ENCODE peak calls at places on chromosomes 4 and X, in seven cellular contexts. F, O, J, R, E, H and C are unnamed samples. For H3K36me3, the result is how much of the 10 kb centered on the place peaks cover.

GRCh38 chrX:2703991-2704369 is 12.9 kb downstream of the CD99 start:
- DNase-seq in F (no peak), O (no peak), J (peak), R (peak), E (peak), H (no peak), C (no peak)

GRCh38 chr4:153934689-153935017 is 145.8 kb upstream of the SFRP2 start:
- DNase-seq in F (no peak), O (no peak), J (no peak), R (no peak), E (no peak), H (no peak), C (no peak)

GRCh38 chr4:55169352-55169959 is 44.1 kb upstream of the KDR start:
- DNase-seq in F (no peak), O (no peak), J (peak), R (no peak), E (no peak), H (no peak), C (no peak)

GRCh38 chr4:149823770-149824221 is 8.2 kb upstream of the IQCM start:
- DNase-seq in F (peak), O (no peak), J (no peak), R (no peak), E (no peak), H (peak), C (peak)

GRCh38 chrX:148633509-148633908 is 133.1 kb downstream of the AFF2 start:
- DNase-seq in F (no peak), O (no peak), J (no peak), R (no peak), E (no peak), H (no peak), C (no peak)

GRCh38 chr4:74933562-74934015 is 673 bp downstream of the PARM1 start:
- DNase-seq in F (no peak), O (no peak), J (no peak), R (peak), E (peak), H (peak), C (no peak)

GRCh38 chr4:3010577-3010976 is 47.2 kb downstream of the GRK4 start:
- DNase-seq in F (no peak), O (no peak), J (no peak), R (no peak), E (no peak), H (no peak), C (no peak)

GRCh38 chr4:138982754-138983153 is 32.8 kb upstream of the NOCT start:
- DNase-seq in F (no peak), O (no peak), J (no peak), R (no peak), E (no peak), H (no peak), C (no peak)

GRCh38 chr4:55184600-55185523 is 59.5 kb upstream of the KDR start:
- DNase-seq in F (peak), O (no peak), J (peak), R (peak), E (peak), H (peak), C (no peak)

GRCh38 chrX:1440506-1440905 is 12.2 kb downstream of the ASMTL start:
- DNase-seq in F (no peak), O (peak), J (no peak), R (no peak), E (no peak), H (no peak), C (no peak)

GRCh38 chr4:70945452-70946055 is 43.4 kb downstream of the MOB1B start:
- DNase-seq in F (no peak), O (no peak), J (no peak), R (no peak), E (no peak), H (no peak), C (no peak)

GRCh38 chrX:44570524-44570923 is 27.9 kb upstream of the FUNDC1 start:
- DNase-seq in F (no peak), O (no peak), J (no peak), R (no peak), E (no peak), H (no peak), C (no peak)

GRCh38 chr4:175176710-175177109 is 258.6 kb downstream of the ADAM29 start:
- DNase-seq in F (no peak), O (no peak), J (no peak), R (no peak), E (no peak), H (no peak), C (no peak)

GRCh38 chr4:112881842-112882241 is 167.6 kb upstream of the ANK2 start:
- DNase-seq in F (no peak), O (no peak), J (no peak), R (no peak), E (no peak), H (no peak), C (no peak)

GRCh38 chrX:67693928-67694327 is 150.1 kb downstream of the AR start:
- DNase-seq in F (no peak), O (no peak), J (no peak), R (no peak), E (no peak), H (no peak), C (peak)

GRCh38 chr4:140286503-140286902 is 86.9 kb upstream of the SCOC start:
- DNase-seq in F (no peak), O (no peak), J (no peak), R (no peak), E (no peak), H (peak), C (no peak)

GRCh38 chr4:3371038-3371437 is 70.7 kb upstream of the HGFAC start:
- DNase-seq in F (no peak), O (no peak), J (no peak), R (no peak), E (no peak), H (no peak), C (no peak)

GRCh38 chrX:122572461-122572860 is 611.6 kb upstream of the GRIA3 start:
- DNase-seq in F (no peak), O (no peak), J (no peak), R (no peak), E (no peak), H (no peak), C (no peak)

GRCh38 chr4:10403633-10404445 is 53.4 kb downstream of the ZNF518B start:
- DNase-seq in F (no peak), O (no peak), J (no peak), R (peak), E (peak), H (peak), C (peak)

GRCh38 chrX:15310117-15310516 is 5.3 kb downstream of the ASB11 start:
- DNase-seq in F (no peak), O (no peak), J (no peak), R (no peak), E (peak), H (peak), C (no peak)

GRCh38 chr4:153651041-153651960 is 32.8 kb upstream of the TLR2 start:
- DNase-seq in F (no peak), O (no peak), J (peak), R (peak), E (no peak), H (no peak), C (no peak)

GRCh38 chr4:169311643-169312365 is 41.0 kb upstream of the SH3RF1 start:
- DNase-seq in F (no peak), O (no peak), J (no peak), R (no peak), E (no peak), H (peak), C (no peak)

GRCh38 chr4:48902266-48902665 is 4.3 kb downstream of the OCIAD2 start:
- DNase-seq in F (no peak), O (no peak), J (no peak), R (peak), E (no peak), H (no peak), C (no peak)

GRCh38 chrX:25001808-25002657 is 13.7 kb downstream of the ARX start:
- DNase-seq in F (no peak), O (no peak), J (no peak), R (no peak), E (no peak), H (no peak), C (no peak)

GRCh38 chr4:39526810-39527295 is 386 bp downstream of the UGDH start:
- DNase-seq in F (no peak), O (no peak), J (no peak), R (no peak), E (no peak), H (no peak), C (no peak)

GRCh38 chr4:27100713-27101112 is 240.1 kb downstream of the STIM2 start:
- DNase-seq in F (no peak), O (no peak), J (no peak), R (no peak), E (no peak), H (no peak), C (no peak)

GRCh38 chr4:154506253-154506652 is 14.7 kb upstream of the DCHS2 start:
- DNase-seq in F (no peak), O (no peak), J (no peak), R (no peak), E (peak), H (no peak), C (no peak)

GRCh38 chr4:14856076-14856926 is 146.0 kb upstream of the CPEB2 start:
- DNase-seq in F (peak), O (no peak), J (no peak), R (peak), E (peak), H (no peak), C (peak)

GRCh38 chr4:185343726-185344581 is 51.8 kb downstream of the LRP2BP start:
- DNase-seq in F (no peak), O (no peak), J (no peak), R (peak), E (no peak), H (no peak), C (no peak)

GRCh38 chrX:38293741-38294140 is 33.6 kb downstream of the RPGR start:
- DNase-seq in F (no peak), O (no peak), J (no peak), R (no peak), E (no peak), H (no peak), C (no peak)
- TF ChIP-seq CTCF in F (no peak), O (no peak), J (no peak), R (no peak), E (no peak), H (no peak), C (no peak)

DNA sequence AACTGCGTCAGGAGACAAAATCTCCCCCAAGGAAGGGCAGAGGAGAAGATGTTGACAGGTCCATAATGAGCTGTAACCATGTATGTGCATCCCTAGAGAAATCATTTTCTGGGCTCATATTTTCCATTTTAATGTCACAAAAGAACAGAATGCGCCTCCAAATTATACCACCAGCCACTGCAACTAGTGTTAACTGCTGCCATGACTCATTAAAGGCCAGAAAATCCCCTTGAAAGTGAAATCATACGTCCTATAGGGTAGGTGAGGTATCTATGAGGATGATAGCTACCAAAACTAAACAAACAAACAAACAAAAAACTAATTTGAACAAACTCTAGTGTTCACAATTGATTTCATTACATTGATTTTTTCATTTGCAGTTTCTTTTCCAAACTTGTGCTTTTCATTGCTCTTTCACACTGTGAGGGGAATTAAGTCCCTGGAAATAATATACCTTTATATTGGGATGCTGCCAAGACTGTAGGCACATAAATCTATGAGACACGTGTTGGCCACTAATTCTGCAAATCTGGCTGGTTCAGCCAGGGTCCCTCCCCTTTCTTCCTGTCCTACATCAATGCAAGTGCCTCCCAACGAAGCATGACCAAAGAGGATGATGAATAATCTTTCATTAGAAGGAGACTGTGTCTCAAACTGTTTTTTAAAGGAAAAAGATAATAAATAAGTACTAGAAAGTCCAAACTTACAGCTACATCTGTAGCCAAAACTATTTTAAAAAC is 85.7 kb downstream of the ARHGAP6 start:
- DNase-seq in F (no peak), O (no peak), J (no peak), R (no peak), E (no peak), H (no peak), C (no peak)
- H3K4me3 ChIP-seq in F (no peak), O (no peak), J (no peak), R (no peak), E (no peak), H (no peak), C (no peak)

GRCh38 chr4:16508968-16509367 is 282.7 kb upstream of the TAPT1 start:
- DNase-seq in F (no peak), O (no peak), J (no peak), R (no peak), E (no peak), H (no peak), C (no peak)

DNA sequence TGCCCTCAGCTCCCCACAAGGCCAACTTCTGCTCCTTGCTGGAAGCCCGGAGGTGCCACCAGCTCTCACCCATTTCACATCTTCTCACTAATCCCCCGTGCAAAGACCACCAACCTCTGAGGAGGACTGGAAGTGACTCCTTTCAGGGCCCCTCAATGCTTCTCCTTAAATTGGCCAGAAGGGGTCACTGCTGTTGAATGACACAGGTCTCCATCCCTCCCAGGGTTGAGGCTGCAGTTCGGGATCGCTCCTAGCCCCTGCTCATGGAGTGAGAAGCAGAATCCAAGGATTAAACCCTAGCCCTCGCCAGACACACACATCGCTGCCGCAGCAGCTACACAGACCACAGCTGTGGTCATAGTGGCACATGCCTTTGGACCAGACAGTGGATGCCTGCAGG is 279.5 kb upstream of the TAPT1 start:
- DNase-seq in F (no peak), O (no peak), J (no peak), R (no peak), E (no peak), H (no peak), C (no peak)
- H3K36me3 ChIP-seq in F (under half), O (under half), J (half or more), R (under half), E (under half), H (under half), C (under half)

DNA sequence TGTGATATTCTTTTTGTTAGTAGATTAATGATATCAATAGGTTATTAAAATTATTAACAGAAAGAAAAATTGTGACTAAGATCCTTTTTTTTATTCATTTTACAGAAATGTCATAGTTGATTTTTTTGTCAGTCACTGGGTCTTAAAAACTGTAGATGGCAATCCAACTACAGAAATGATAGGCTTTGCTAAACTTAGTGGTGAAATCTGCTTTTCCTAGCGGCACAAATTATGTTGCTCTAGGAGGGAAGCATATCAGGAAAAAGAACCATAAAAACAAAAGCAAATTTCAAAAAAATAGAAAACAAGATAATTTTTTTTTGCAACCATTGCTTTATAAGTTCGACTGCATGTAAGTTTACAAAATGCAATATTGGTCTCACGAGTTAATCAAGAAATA is 443.5 kb upstream of the IGFBP7 start:
- DNase-seq in F (no peak), O (no peak), J (no peak), R (no peak), E (no peak), H (no peak), C (no peak)
- TF ChIP-seq CTCF in F (no peak), O (no peak), J (no peak), R (no peak), E (no peak), H (no peak), C (no peak)

GRCh38 chr4:52614241-52614640 is 44.9 kb downstream of the USP46 start:
- DNase-seq in F (no peak), O (no peak), J (no peak), R (no peak), E (no peak), H (no peak), C (no peak)
- H3K4me3 ChIP-seq in F (no peak), O (no peak), J (no peak), R (no peak), E (no peak), H (no peak), C (no peak)

GRCh38 chr4:54005475-54005874 is 58.9 kb downstream of the CHIC2 start:
- DNase-seq in F (no peak), O (no peak), J (no peak), R (no peak), E (no peak), H (no peak), C (no peak)

GRCh38 chr4:54001558-54002365 is 62.6 kb downstream of the CHIC2 start:
- DNase-seq in F (no peak), O (no peak), J (no peak), R (no peak), E (no peak), H (no peak), C (no peak)

GRCh38 chr4:54011201-54011600 is 53.2 kb downstream of the CHIC2 start:
- DNase-seq in F (no peak), O (no peak), J (no peak), R (no peak), E (no peak), H (no peak), C (no peak)

GRCh38 chr4:54004463-54004862 is 59.9 kb downstream of the CHIC2 start:
- DNase-seq in F (no peak), O (no peak), J (no peak), R (no peak), E (no peak), H (no peak), C (no peak)

GRCh38 chr4:54006755-54007154 is 57.6 kb downstream of the CHIC2 start:
- DNase-seq in F (no peak), O (no peak), J (no peak), R (no peak), E (no peak), H (no peak), C (no peak)
- H3K36me3 ChIP-seq in F (under half), O (under half), J (under half), R (under half), E (under half), H (under half), C (under half)

DNA sequence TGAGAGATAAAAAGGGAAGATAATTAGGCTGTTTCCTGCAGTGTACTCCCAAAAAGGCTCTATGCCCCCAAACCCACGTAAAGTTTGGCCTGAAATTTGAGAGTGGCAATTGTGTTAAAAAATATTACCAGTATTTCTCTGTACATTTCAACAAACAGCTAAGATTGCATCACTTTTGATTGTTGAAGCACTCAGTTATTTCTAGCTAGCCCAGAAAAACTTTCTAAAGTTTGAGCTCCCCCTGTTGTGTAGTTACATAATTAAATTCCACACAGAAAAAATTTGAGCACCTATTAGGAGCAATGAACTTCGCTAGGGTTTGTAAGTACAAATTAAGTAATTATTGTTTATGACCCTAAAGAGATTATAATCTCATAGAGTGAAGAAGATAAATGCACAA is 109.4 kb downstream of the DLG3 start:
- DNase-seq in F (no peak), O (no peak), J (no peak), R (no peak), E (no peak), H (no peak), C (no peak)
- TF ChIP-seq CTCF in F (no peak), O (no peak), J (peak), R (peak), E (peak), H (peak), C (peak)

GRCh38 chrX:151174581-151175282 is 1.7 kb upstream of the GPR50 start:
- DNase-seq in F (no peak), O (no peak), J (no peak), R (no peak), E (no peak), H (no peak), C (no peak)

GRCh38 chrX:151178746-151179145 is 2.4 kb downstream of the GPR50 start:
- DNase-seq in F (no peak), O (no peak), J (no peak), R (no peak), E (no peak), H (no peak), C (no peak)

GRCh38 chrX:151176351-151176750 is at the start of gene GPR50:
- DNase-seq in F (no peak), O (no peak), J (no peak), R (no peak), E (no peak), H (no peak), C (no peak)

GRCh38 chrX:151177141-151178027 is 1.0 kb downstream of the GPR50 start:
- DNase-seq in F (no peak), O (no peak), J (no peak), R (no peak), E (no peak), H (no peak), C (no peak)

GRCh38 chrX:151175283-151176062 is 911 bp upstream of the GPR50 start:
- DNase-seq in F (no peak), O (no peak), J (no peak), R (no peak), E (no peak), H (no peak), C (no peak)
- H3K4me3 ChIP-seq in F (no peak), O (no peak), J (no peak), R (no peak), E (no peak), H (no peak), C (no peak)

DNA sequence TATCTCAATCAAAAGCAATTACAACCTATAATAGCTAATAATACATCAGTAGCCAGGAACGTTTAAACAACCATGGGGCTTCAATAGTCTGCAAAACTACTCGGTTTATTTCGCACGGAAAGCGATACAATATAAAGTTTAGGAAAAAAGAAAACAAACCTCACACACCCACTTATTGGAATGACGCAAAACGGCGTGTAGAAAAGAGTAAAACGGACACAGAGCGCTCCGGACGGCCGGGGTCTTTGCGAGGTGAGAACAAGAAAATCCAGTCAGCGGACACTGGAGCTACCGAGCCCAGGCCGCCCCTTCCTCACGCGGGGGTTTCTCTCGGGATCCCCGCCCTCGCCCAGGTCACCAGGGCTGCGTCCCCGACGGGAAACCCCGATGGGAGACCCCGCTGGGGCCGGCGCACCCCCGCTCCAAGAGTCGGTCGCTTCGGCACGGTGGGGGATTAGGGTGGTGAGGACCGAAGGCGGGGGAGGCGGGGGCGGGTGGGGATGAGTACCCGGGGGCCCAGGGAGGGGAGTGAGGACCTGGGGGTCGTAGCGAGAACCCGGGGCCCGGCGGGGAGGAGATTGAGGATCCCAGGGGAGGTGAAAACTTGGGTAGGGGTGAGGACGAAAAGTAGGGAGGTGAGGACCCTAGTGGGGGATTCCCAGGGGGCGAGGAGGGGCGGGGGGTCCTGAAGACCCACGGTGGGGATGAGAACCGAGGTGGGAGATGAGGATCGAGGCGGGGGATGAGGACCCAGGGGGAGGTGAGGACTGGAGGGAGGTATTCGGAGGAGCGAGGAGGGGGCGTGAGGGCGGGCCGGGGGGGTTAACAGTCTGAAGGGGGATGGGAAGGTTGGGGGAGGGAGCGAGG is 737 bp downstream of the NELFA start:
- DNase-seq in F (no peak), O (no peak), J (no peak), R (no peak), E (no peak), H (no peak), C (no peak)
- H3K36me3 ChIP-seq in F (under half), O (under half), J (under half), R (under half), E (under half), H (under half), C (under half)

GRCh38 chr4:184263910-184264732 is 46.4 kb upstream of the ENPP6 start:
- DNase-seq in F (peak), O (peak), J (peak), R (peak), E (peak), H (peak), C (peak)
- TF ChIP-seq CTCF in F (peak), O (peak), J (peak), R (peak), E (peak), H (peak), C (peak)